ENCODE peak calls at places on chromosomes 11 and 22, in seven cellular contexts. C, M, Y, B, L, H and S are unnamed samples.

GRCh38 chr11:118768715-118769114 is 22.2 kb downstream of the DDX6 start:
- DNase-seq in B (no peak), Y (no peak), L (no peak), M (no peak), C (no peak), H (no peak), S (no peak)

GRCh38 chr11:27217496-27217895 is 145.5 kb downstream of the CCDC34 start:
- DNase-seq in Y (no peak), H (no peak), B (no peak), C (no peak), L (no peak), M (no peak), S (no peak)

GRCh38 chr11:130115218-130115617 is 44.4 kb upstream of the ST14 start:
- DNase-seq in M (no peak), Y (no peak), B (peak), C (peak), H (peak), L (no peak), S (no peak)

GRCh38 chr11:28756977-28757376 is 648.8 kb downstream of the METTL15 start:
- DNase-seq in M (no peak), B (peak), L (no peak), Y (no peak), H (peak), C (peak), S (no peak)

GRCh38 chr11:10727259-10727851 is 23.7 kb upstream of the CTR9 start:
- DNase-seq in M (no peak), L (no peak), C (peak), Y (no peak), H (peak), B (no peak), S (no peak)

GRCh38 chr11:35907648-35908431 is 36.0 kb upstream of the LDLRAD3 start:
- DNase-seq in C (peak), M (no peak), H (peak), B (peak), L (no peak), Y (no peak), S (no peak)

GRCh38 chr11:72778535-72779494 is 15.0 kb downstream of the STARD10 start:
- DNase-seq in B (no peak), L (no peak), Y (no peak), H (no peak), C (no peak), M (no peak), S (peak)

GRCh38 chr11:94134651-94135512 is 6.2 kb downstream of the PANX1 start:
- DNase-seq in B (peak), C (peak), M (no peak), L (peak), Y (peak), H (peak), S (peak)

GRCh38 chr11:104573431-104573830 is 324.8 kb downstream of the CASP12 start:
- DNase-seq in B (peak), M (no peak), Y (no peak), C (peak), L (no peak), H (peak), S (no peak)

GRCh38 chr11:45659818-45660160 is 5.6 kb downstream of the CHST1 start:
- DNase-seq in M (no peak), H (no peak), C (no peak), Y (no peak), L (no peak), B (no peak), S (no peak)

GRCh38 chr22:37569921-37570660 is 9.8 kb downstream of the LGALS2 start:
- DNase-seq in Y (no peak), C (no peak), H (no peak), B (no peak), L (no peak), M (no peak), S (no peak)

GRCh38 chr22:36871669-36872081 is 10.9 kb downstream of the NCF4 start:
- DNase-seq in M (no peak), B (no peak), H (no peak), C (no peak), L (no peak), Y (no peak), S (no peak)

GRCh38 chr11:7196396-7197146 is 55.1 kb upstream of the SYT9 start:
- DNase-seq in M (no peak), Y (no peak), B (no peak), C (no peak), H (no peak), L (no peak), S (no peak)

GRCh38 chr11:55697817-55698216 is 35.8 kb downstream of the OR4C6 start:
- DNase-seq in B (no peak), M (no peak), Y (no peak), H (no peak), C (no peak), L (no peak), S (no peak)

GRCh38 chr11:95349345-95349942 is 118.4 kb upstream of the SESN3 start:
- DNase-seq in C (no peak), M (no peak), Y (no peak), B (no peak), L (no peak), H (no peak), S (no peak)

GRCh38 chr22:48490513-48491411 is 1336.9 kb downstream of the BRD1 start:
- DNase-seq in B (no peak), L (no peak), Y (no peak), M (no peak), C (no peak), H (no peak), S (no peak)

GRCh38 chr11:15146271-15147003 is 31.7 kb downstream of the INSC start:
- DNase-seq in L (no peak), H (no peak), B (no peak), C (peak), M (no peak), Y (no peak), S (no peak)

GRCh38 chr11:128624269-128625170 is 37.2 kb upstream of the ETS1 start:
- DNase-seq in L (no peak), Y (no peak), C (no peak), B (no peak), M (peak), H (no peak), S (no peak)

GRCh38 chr11:112025682-112026081 is 474 bp downstream of the DLAT start:
- DNase-seq in Y (no peak), H (no peak), C (peak), B (peak), L (no peak), M (no peak), S (no peak)

GRCh38 chr11:9052316-9052715 is 39.1 kb downstream of the SCUBE2 start:
- DNase-seq in Y (no peak), B (no peak), L (no peak), M (no peak), H (no peak), C (no peak), S (no peak)

GRCh38 chr11:8671242-8671641 is 11.2 kb downstream of the TRIM66 start:
- DNase-seq in C (peak), M (no peak), B (peak), L (peak), H (peak), Y (no peak), S (peak)

GRCh38 chr11:111801135-111801534 is 34.9 kb upstream of the PPP2R1B start:
- DNase-seq in Y (no peak), B (no peak), H (no peak), C (no peak), L (no peak), M (no peak), S (no peak)